ENCODE peak calls at places on chromosomes 13 and 19, in six cellular contexts. S is activated naive CD8-positive, alpha-beta T cell treated with anti-CD3 and anti-CD28 coated beads for 36 hours; F is nephron progenitor cell; L is CD8-positive, alpha-beta T cell; J is anterior cingulate cortex; Z is EL. A is an unnamed sample.

GRCh38 chr13:23651887-23652286 is 81.7 kb downstream of the TNFRSF19 start:
- DNase-seq in F (no peak), Z (no peak), S (no peak), J (no peak), L (no peak), A (no peak)

GRCh38 chr19:44627631-44628030 is 14.3 kb downstream of the IGSF23 start:
- DNase-seq in F (no peak), L (no peak), J (no peak), S (no peak), Z (no peak), A (no peak)

GRCh38 chr13:48731957-48732569 is 78.3 kb downstream of the CYSLTR2 start:
- DNase-seq in Z (peak; percentile 27), J (no peak), F (peak; percentile 68), S (peak; percentile 58), L (peak; percentile 38), A (peak; percentile 34)

GRCh38 chr19:12676928-12677327 is 4.8 kb downstream of the DHPS start:
- DNase-seq in F (no peak), L (no peak), J (no peak), S (no peak), Z (no peak), A (no peak)

GRCh38 chr19:49064768-49065611 is at the start of gene NTF4:
- DNase-seq in J (no peak), Z (peak; percentile 28), S (no peak), F (peak; percentile 87), L (no peak), A (no peak)

GRCh38 chr19:10773969-10774368 is 56.1 kb downstream of the DNM2 start:
- DNase-seq in Z (no peak), S (no peak), F (no peak), L (no peak), J (no peak), A (no peak)

GRCh38 chr19:20153281-20153680 is 13.7 kb upstream of the ZNF486 start:
- DNase-seq in F (no peak), J (no peak), S (no peak), Z (no peak), L (no peak), A (no peak)

GRCh38 chr13:102697929-102698648 is 3.2 kb upstream of the METTL21C start:
- DNase-seq in F (no peak), Z (no peak), S (no peak), J (no peak), L (no peak), A (no peak)

GRCh38 chr19:1826557-1827521 is 14.8 kb upstream of the ATP8B3 start:
- DNase-seq in S (no peak), L (no peak), Z (no peak), J (no peak), F (peak; percentile 65), A (no peak)

GRCh38 chr19:2176336-2176994 is 12.7 kb downstream of the DOT1L start:
- DNase-seq in F (no peak), Z (no peak), J (no peak), L (no peak), S (no peak), A (no peak)

GRCh38 chr19:34996978-34997640 is 3.0 kb upstream of the GRAMD1A start:
- DNase-seq in Z (no peak), S (no peak), L (no peak), F (no peak), J (no peak), A (no peak)

GRCh38 chr13:79423801-79424642 is 18.0 kb upstream of the RBM26 start:
- DNase-seq in Z (peak; percentile 57), S (no peak), L (no peak), J (no peak), F (no peak), A (no peak)

GRCh38 chr13:75042809-75043208 is 439.2 kb downstream of the TBC1D4 start:
- DNase-seq in J (no peak), S (no peak), F (no peak), Z (no peak), L (no peak), A (no peak)

GRCh38 chr19:1350861-1351260 is 32.8 kb upstream of the NDUFS7 start:
- DNase-seq in S (no peak), L (no peak), J (no peak), F (no peak), Z (no peak), A (no peak)

GRCh38 chr19:40241809-40242384 is 15.4 kb upstream of the CCNP start:
- DNase-seq in J (peak; percentile 82), S (no peak), L (no peak), Z (no peak), F (no peak), A (no peak)

GRCh38 chr19:10508707-10509106 is 5.6 kb upstream of the KEAP1 start:
- DNase-seq in Z (no peak), L (no peak), J (no peak), F (no peak), S (peak; percentile 47), A (no peak)

GRCh38 chr19:12965017-12965811 is 4.2 kb upstream of the DAND5 start:
- DNase-seq in J (peak; percentile 61), L (peak; percentile 75), S (peak; percentile 88), F (peak; percentile 92), Z (peak; percentile 75), A (peak; percentile 67)

GRCh38 chr19:2288743-2289713 is 7.1 kb upstream of the PEAK3 start:
- DNase-seq in Z (no peak), J (no peak), S (no peak), F (no peak), L (no peak), A (no peak)